ENCODE peak calls at places on chromosomes 16 and 17, in eight cellular contexts. N is A549, J is upper lobe of left lung, Y is stomach, Z is tibial nerve, X is ovary, E is GM12878, R is H1. P is an unnamed sample. For H3K9me3, the result is how much of the 10 kb centered on the place peaks cover.

GRCh38 chr16:1950047-1950446 is 4.4 kb downstream of the RPL3L start:
- DNase-seq in Z (no peak), R (no peak), Y (no peak), E (no peak), X (no peak), J (no peak), N (no peak), P (no peak)

GRCh38 chr17:5365831-5366230 is 53.6 kb downstream of the NUP88 start:
- DNase-seq in E (no peak), Y (no peak), Z (no peak), X (no peak), J (no peak), N (no peak), R (no peak), P (no peak)

GRCh38 chr16:70553645-70554044 is 30.0 kb downstream of the SF3B3 start:
- DNase-seq in R (no peak), Z (no peak), E (no peak), J (no peak), Y (no peak), N (no peak), X (no peak), P (no peak)

GRCh38 chr17:1542316-1542715 is 20.3 kb downstream of the PITPNA start:
- DNase-seq in X (no peak), N (no peak), E (no peak), Z (no peak), R (no peak), Y (no peak), J (no peak), P (no peak)

GRCh38 chr17:16516594-16517018 is 24.6 kb upstream of the LRRC75A start:
- DNase-seq in Y (no peak), Z (no peak), R (no peak), X (peak), E (no peak), N (peak), J (no peak), P (no peak)

GRCh38 chr17:8173056-8173870 is 2.9 kb downstream of the TMEM107 start:
- DNase-seq in X (peak), J (peak), N (peak), Z (peak), Y (peak), R (no peak), E (peak), P (peak)

GRCh38 chr17:79220715-79221291 is 146.2 kb downstream of the ENGASE start:
- DNase-seq in N (no peak), R (no peak), Y (no peak), E (no peak), Z (no peak), X (no peak), J (no peak), P (no peak)

GRCh38 chr17:61235821-61236197 is 163.8 kb upstream of the TBX2 start:
- DNase-seq in R (no peak), Z (no peak), N (no peak), E (no peak), J (no peak), Y (no peak), X (no peak), P (no peak)

GRCh38 chr16:1074379-1074649 is 1.8 kb downstream of the SSTR5 start:
- DNase-seq in Z (no peak), J (no peak), E (no peak), R (no peak), X (no peak), N (no peak), Y (no peak), P (no peak)

GRCh38 chr17:39742856-39743436 is 5.2 kb downstream of the GRB7 start:
- DNase-seq in E (no peak), Y (no peak), R (no peak), X (no peak), Z (no peak), N (no peak), J (no peak), P (no peak)

GRCh38 chr16:57503366-57503765 is 17.1 kb upstream of the DOK4 start:
- DNase-seq in X (no peak), N (no peak), J (no peak), E (no peak), R (no peak), Z (no peak), Y (no peak), P (no peak)

GRCh38 chr17:49696233-49696761 is 11.5 kb downstream of the SLC35B1 start:
- DNase-seq in Z (no peak), E (peak), X (no peak), N (no peak), J (peak), R (no peak), Y (no peak), P (no peak)

GRCh38 chr17:10177921-10178788 is 20.3 kb downstream of the GAS7 start:
- DNase-seq in R (peak), Z (no peak), J (no peak), Y (no peak), N (no peak), X (no peak), E (no peak), P (no peak)

GRCh38 chr17:77416096-77416713 is 275.4 kb downstream of the SEC14L1 start:
- DNase-seq in Y (peak), X (no peak), Z (no peak), J (no peak), E (no peak), N (no peak), R (no peak), P (no peak)

GRCh38 chr17:29857823-29858222 is 72.2 kb downstream of the SSH2 start:
- DNase-seq in J (no peak), N (no peak), R (no peak), Z (no peak), E (no peak), X (no peak), Y (no peak), P (no peak)
- H3K9me3 ChIP-seq in J (under half), N (under half), R (under half), Z (under half), E (under half), X (under half), Y (under half), P (under half)

GRCh38 chr17:62631936-62632924 is 4.8 kb downstream of the MRC2 start:
- DNase-seq in Z (no peak), Y (no peak), X (no peak), E (no peak), N (no peak), R (no peak), J (no peak), P (no peak)
- TF ChIP-seq POLR2A in Z (no peak), Y (no peak), X (no peak), E (no peak), N (no peak), R (no peak), J (no peak), P (no peak)

DNA sequence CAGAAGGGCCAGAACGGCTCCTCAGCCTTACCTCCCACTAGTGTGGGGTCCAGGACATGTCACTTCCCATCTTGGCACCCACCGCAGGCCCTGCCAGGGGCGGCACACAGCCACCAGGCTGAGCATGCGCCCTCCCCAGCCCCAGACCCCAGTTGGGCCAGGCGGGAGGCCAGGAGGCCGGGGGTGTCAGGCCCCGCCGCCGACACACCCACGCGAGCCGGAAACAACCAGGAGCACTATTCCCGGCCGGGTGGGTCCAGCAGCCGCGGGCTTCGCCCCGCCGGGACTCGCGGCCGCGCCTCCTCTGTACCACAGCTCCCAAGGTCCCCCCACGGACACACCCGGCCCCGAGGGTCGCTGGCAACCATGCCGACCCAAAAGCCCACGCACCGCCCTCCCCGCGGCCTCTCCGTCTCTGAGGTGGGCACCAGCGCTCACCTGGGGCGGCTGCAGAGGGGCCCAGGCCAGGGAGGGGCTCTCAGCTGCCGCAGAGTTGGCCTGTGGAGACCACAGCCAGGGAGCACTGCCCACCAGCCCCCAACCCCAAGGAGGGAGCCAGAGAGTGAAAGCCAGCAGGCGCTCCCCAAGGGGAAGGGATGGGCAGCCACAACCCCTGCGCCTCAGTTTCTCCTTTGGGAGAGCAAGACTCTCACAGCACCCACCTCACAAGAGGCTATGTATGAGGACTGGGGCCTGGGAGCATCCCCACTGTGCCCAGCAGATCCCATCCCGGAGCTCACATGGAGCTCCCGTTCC is 18.0 kb downstream of the B9D1 start:
- DNase-seq in Y (no peak), N (no peak), X (no peak), R (no peak), Z (no peak), E (no peak), J (peak), P (no peak)
- TF ChIP-seq EP300 in Y (no peak), N (no peak), X (no peak), R (no peak), Z (no peak), E (no peak), J (no peak), P (no peak)

DNA sequence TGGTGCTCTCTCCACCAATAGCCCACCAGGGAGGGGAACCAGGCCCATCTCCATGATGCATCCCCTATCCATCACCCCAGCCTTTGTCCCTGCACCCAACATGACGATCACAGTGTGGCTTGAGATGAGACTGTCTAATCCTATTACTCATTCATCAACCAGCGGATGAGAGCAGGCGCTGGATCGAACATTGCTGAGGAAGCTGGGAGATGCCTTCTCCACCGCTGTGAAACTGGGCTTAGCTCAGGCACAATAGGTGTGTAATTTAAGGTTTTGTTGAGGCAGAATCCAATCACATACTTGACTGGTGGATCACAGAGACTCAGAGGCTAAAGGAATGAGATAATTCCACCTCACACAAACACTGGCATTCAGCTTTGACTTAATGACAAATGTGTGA is 64.6 kb upstream of the IRX3 start:
- DNase-seq in X (no peak), Y (no peak), J (no peak), N (no peak), E (no peak), R (no peak), Z (no peak), P (no peak)
- H3K9me3 ChIP-seq in X (under half), Y (under half), J (under half), N (under half), E (under half), R (under half), Z (under half), P (under half)

GRCh38 chr16:84827131-84827574 is 7.4 kb downstream of the CRISPLD2 start:
- DNase-seq in R (no peak), E (no peak), X (no peak), Y (no peak), N (no peak), J (peak), Z (no peak), P (no peak)
- TF ChIP-seq POLR2A in R (no peak), E (no peak), X (no peak), Y (no peak), N (no peak), J (no peak), Z (no peak), P (no peak)

GRCh38 chr16:12646098-12646489 is 157.6 kb downstream of the CPPED1 start:
- DNase-seq in R (no peak), Z (no peak), Y (no peak), X (no peak), N (no peak), E (no peak), J (no peak), P (no peak)

GRCh38 chr16:12649356-12649755 is 154.3 kb downstream of the CPPED1 start:
- DNase-seq in Z (no peak), E (no peak), R (no peak), N (no peak), J (no peak), Y (no peak), X (no peak), P (no peak)

GRCh38 chr16:12651765-12652531 is 151.7 kb downstream of the CPPED1 start:
- DNase-seq in E (no peak), J (no peak), Z (no peak), R (no peak), Y (no peak), X (no peak), N (no peak), P (no peak)

GRCh38 chr16:12643034-12643455 is 160.6 kb downstream of the CPPED1 start:
- DNase-seq in E (no peak), X (no peak), N (no peak), J (no peak), Z (no peak), Y (no peak), R (no peak), P (no peak)

GRCh38 chr16:12646490-12647274 is 157.0 kb downstream of the CPPED1 start:
- DNase-seq in J (no peak), E (peak), X (no peak), N (peak), R (no peak), Y (peak), Z (peak), P (no peak)
- TF ChIP-seq EP300 in J (no peak), E (no peak), X (no peak), N (no peak), R (no peak), Y (no peak), Z (peak), P (no peak)

DNA sequence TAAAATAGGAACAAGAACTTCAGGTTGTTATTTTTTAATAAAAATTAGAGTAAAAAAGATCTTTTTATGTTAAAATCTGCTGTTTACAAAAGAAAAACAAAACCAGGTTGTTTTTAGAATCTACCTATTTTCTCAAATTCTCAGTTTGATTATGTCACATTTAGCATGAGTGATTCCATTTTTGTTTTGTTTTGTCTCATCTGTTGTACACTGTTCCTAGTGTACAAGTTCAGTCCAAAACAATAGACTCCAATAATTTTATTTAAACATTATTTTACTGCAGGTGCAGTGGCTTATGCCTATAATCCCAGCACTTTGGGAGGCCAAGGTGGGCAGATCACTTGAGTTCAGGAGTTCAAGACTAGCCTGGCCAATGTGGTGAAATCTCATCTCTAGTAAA is 2142.7 kb downstream of the TP53TG3F start:
- DNase-seq in N (no peak), J (no peak), Y (no peak), R (no peak), X (no peak), Z (no peak), E (no peak), P (no peak)
- H3K9me3 ChIP-seq in N (under half), J (under half), Y (under half), R (under half), X (under half), Z (under half), E (under half), P (under half)